ENCODE peak calls at places on chromosome 6, in ten cellular contexts. V is nucleus accumbens; X is DMS153; K is CD8-positive, alpha-beta memory T cell; S is heart left ventricle; R is aorta; Z is AG04450; Q is T-helper 1 cell; F is HEK293T; U is left cardiac atrium. T is an unnamed sample.

GRCh38 chr6:138403801-138404665 is at the start of gene HEBP2:
- DNase-seq in V (peak), X (peak), K (peak), S (peak), R (peak), Z (no peak), Q (peak), F (peak), U (peak), T (peak)

GRCh38 chr6:4776967-4777925 is 1.0 kb downstream of the CDYL start:
- DNase-seq in V (peak), X (no peak), K (peak), S (no peak), R (peak), Z (no peak), Q (peak), F (peak), U (no peak), T (peak)

GRCh38 chr6:94323853-94324252 is 904.5 kb upstream of the EPHA7 start:
- DNase-seq in V (no peak), X (no peak), K (no peak), S (no peak), R (no peak), Z (no peak), Q (no peak), F (no peak), U (no peak), T (no peak)

GRCh38 chr6:139764498-139764986 is 390.1 kb upstream of the CITED2 start:
- DNase-seq in V (no peak), X (no peak), K (no peak), S (peak), R (no peak), Z (peak), Q (no peak), F (no peak), U (no peak), T (no peak)

GRCh38 chr6:128164254-128164653 is 263.4 kb upstream of the THEMIS start:
- DNase-seq in V (no peak), X (no peak), K (no peak), S (no peak), R (no peak), Z (no peak), Q (no peak), F (no peak), U (no peak), T (no peak)

GRCh38 chr6:2053691-2054090 is 191.7 kb downstream of the GMDS start:
- DNase-seq in V (no peak), X (no peak), K (no peak), S (no peak), R (no peak), Z (no peak), Q (no peak), F (no peak), U (no peak), T (no peak)

GRCh38 chr6:147063469-147064031 is 140.7 kb upstream of the STXBP5 start:
- DNase-seq in V (no peak), X (no peak), K (no peak), S (no peak), R (no peak), Z (peak), Q (no peak), F (no peak), U (no peak), T (no peak)

GRCh38 chr6:55277628-55278003 is 49.7 kb upstream of the GFRAL start:
- DNase-seq in V (no peak), X (no peak), K (no peak), S (no peak), R (no peak), Z (no peak), Q (no peak), F (no peak), U (no peak), T (no peak)

GRCh38 chr6:11589261-11589660 is 51.7 kb downstream of the TMEM170B start:
- DNase-seq in V (no peak), X (no peak), K (no peak), S (no peak), R (no peak), Z (no peak), Q (no peak), F (no peak), U (no peak), T (no peak)

T was measured in substantia nigra.